ENCODE peak calls at places on chromosomes 4 and X, in six cellular contexts. H is keratinocyte; D is H9; X is aorta; R is CD8-positive, alpha-beta memory T cell; O is fibroblast of lung. Y is an unnamed sample.

GRCh38 chrX:123157586-123157985 is 26.5 kb upstream of the GRIA3 start:
- DNase-seq in X (no peak), R (no peak), H (no peak), O (no peak), D (no peak), Y (no peak)

GRCh38 chr4:53484911-53485459 is 106.3 kb downstream of the LNX1 start:
- DNase-seq in D (no peak), X (no peak), R (no peak), H (no peak), O (no peak), Y (no peak)

GRCh38 chr4:2071252-2071911 is 12.3 kb downstream of the NAT8L start:
- DNase-seq in X (peak; percentile 61), O (no peak), H (no peak), R (no peak), D (no peak), Y (no peak)

GRCh38 chrX:41025926-41026325 is 59.3 kb upstream of the USP9X start:
- DNase-seq in X (no peak), O (peak; percentile 7), R (no peak), D (peak; percentile 60), H (no peak), Y (no peak)

GRCh38 chr4:88137112-88137511 is 21.3 kb downstream of the ABCG2 start:
- DNase-seq in H (no peak), R (no peak), X (no peak), D (no peak), O (no peak), Y (no peak)

GRCh38 chr4:38924266-38924827 is 56.7 kb downstream of the FAM114A1 start:
- DNase-seq in H (no peak), X (no peak), D (no peak), O (no peak), R (no peak), Y (no peak)

GRCh38 chr4:8730681-8731080 is 138.1 kb downstream of the CPZ start:
- DNase-seq in H (no peak), D (no peak), R (no peak), O (no peak), X (peak; percentile 41), Y (no peak)

GRCh38 chr4:128387600-128388351 is 100.2 kb upstream of the PGRMC2 start:
- DNase-seq in H (peak; percentile 79), R (no peak), X (no peak), O (no peak), D (no peak), Y (no peak)

GRCh38 chr4:141792164-141792563 is 155.8 kb downstream of the IL15 start:
- DNase-seq in D (no peak), O (no peak), H (no peak), R (no peak), X (no peak), Y (no peak)

GRCh38 chr4:121344128-121344527 is 36.7 kb downstream of the QRFPR start:
- DNase-seq in R (no peak), O (no peak), H (no peak), D (no peak), X (no peak), Y (no peak)

GRCh38 chrX:109472939-109473713 is 8.8 kb downstream of the GUCY2F start:
- DNase-seq in X (no peak), O (peak; percentile 7), H (no peak), R (no peak), D (peak; percentile 83), Y (no peak)

GRCh38 chr4:98919996-98920395 is 8.9 kb downstream of the EIF4E start:
- DNase-seq in H (no peak), O (peak; percentile 45), X (no peak), R (no peak), D (no peak), Y (no peak)

GRCh38 chr4:184694412-184694956 is 39.4 kb downstream of the CENPU start:
- DNase-seq in X (no peak), D (no peak), O (no peak), H (no peak), R (no peak), Y (no peak)

GRCh38 chrX:12891915-12892506 is 14.4 kb upstream of the TLR8 start:
- DNase-seq in H (no peak), D (no peak), R (no peak), X (no peak), O (no peak), Y (no peak)

GRCh38 chr4:22688236-22688635 is 4.5 kb upstream of the GBA3 start:
- DNase-seq in O (no peak), H (no peak), D (no peak), R (no peak), X (no peak), Y (no peak)

GRCh38 chr4:13829457-13829856 is 201.9 kb upstream of the BOD1L1 start:
- DNase-seq in X (no peak), H (no peak), R (no peak), O (no peak), D (no peak), Y (no peak)

GRCh38 chr4:39472396-39472795 is 13.5 kb downstream of the LIAS start:
- DNase-seq in H (no peak), D (no peak), R (no peak), X (no peak), O (no peak), Y (no peak)

GRCh38 chr4:76554630-76555029 is 119.6 kb downstream of the SHROOM3 start:
- DNase-seq in O (no peak), R (no peak), X (no peak), H (no peak), D (no peak), Y (no peak)

GRCh38 chrX:10457092-10457491 is 163.3 kb downstream of the MID1 start:
- DNase-seq in O (peak; percentile 31), X (no peak), R (no peak), D (no peak), H (no peak), Y (no peak)

GRCh38 chrX:103688949-103689348 is 2.5 kb upstream of the MORF4L2 start:
- DNase-seq in R (peak; percentile 24), D (no peak), H (no peak), X (no peak), O (peak; percentile 60), Y (no peak)

DNA sequence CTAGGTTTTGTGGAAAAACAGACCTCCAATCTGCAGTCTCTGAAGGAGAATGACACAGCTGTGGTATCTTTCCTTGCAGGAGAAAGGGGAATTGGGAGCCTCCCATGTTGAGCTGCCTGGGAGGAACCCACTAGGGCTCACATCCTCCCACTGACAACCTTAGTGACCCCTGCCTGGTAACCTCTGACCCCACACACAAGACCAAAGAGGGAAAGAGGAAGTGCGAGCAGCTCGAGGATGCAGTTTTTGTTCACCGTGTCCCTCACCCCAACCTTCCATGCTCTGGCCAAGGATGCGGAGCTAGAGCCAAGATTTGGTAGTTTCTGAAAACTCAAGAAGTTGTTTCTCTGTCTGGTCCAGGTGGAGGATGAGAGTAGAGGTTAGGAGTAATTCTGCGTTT is 5.4 kb upstream of the ZXDA start:
- DNase-seq in R (no peak), H (no peak), D (no peak), O (no peak), X (no peak), Y (no peak)
- H3K9me3 ChIP-seq in R (no peaks in the 10 kb centered on the region), H (no peaks in the 10 kb centered on the region), D (peaks cover 38% of the 10 kb centered on the region), O (no peaks in the 10 kb centered on the region), X (no peaks in the 10 kb centered on the region), Y (no peaks in the 10 kb centered on the region)

GRCh38 chr4:725368-726234 is 20.0 kb downstream of the PCGF3 start:
- DNase-seq in D (no peak), O (no peak), X (no peak), R (no peak), H (no peak), Y (no peak)

GRCh38 chr4:726235-726787 is 20.7 kb downstream of the PCGF3 start:
- DNase-seq in H (no peak), O (peak; percentile 32), R (no peak), D (no peak), X (no peak), Y (no peak)

GRCh38 chr4:729336-730315 is 24.0 kb downstream of the PCGF3 start:
- DNase-seq in X (no peak), D (no peak), H (no peak), O (no peak), R (no peak), Y (no peak)

GRCh38 chr4:726816-727215 is 21.2 kb downstream of the PCGF3 start:
- DNase-seq in O (no peak), D (no peak), H (no peak), X (no peak), R (no peak), Y (no peak)

DNA sequence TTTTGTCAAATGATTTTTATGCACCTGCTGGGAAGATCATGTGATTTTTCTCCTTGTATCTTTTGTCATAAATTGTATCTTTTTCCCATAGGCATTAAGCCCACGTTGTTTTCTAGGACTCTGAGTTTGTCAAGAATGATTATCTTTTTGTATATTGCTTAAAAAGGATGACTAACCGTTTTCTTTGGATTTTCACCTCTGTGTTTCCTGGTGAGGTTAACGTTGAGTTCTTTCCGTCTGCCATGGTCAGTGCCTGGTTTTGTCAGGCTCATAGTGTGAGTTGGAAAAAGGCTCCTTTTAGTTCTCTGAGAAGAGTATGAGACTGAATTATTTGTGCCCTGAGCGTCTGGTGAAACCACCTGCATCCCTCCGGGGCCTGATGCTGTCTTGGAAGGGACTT is 21.9 kb downstream of the PCGF3 start:
- DNase-seq in R (no peak), O (no peak), H (no peak), X (no peak), D (no peak), Y (no peak)
- H3K9me3 ChIP-seq in R (no peaks in the 10 kb centered on the region), O (no peaks in the 10 kb centered on the region), H (no peaks in the 10 kb centered on the region), X (no peaks in the 10 kb centered on the region), D (no peaks in the 10 kb centered on the region), Y (no peaks in the 10 kb centered on the region)

GRCh38 chrX:64192040-64192439 is 13.5 kb downstream of the AMER1 start:
- DNase-seq in R (no peak), H (no peak), X (no peak), O (no peak), D (no peak), Y (no peak)
- H3K9me3 ChIP-seq in R (no peaks in the 10 kb centered on the region), H (no peaks in the 10 kb centered on the region), X (no peaks in the 10 kb centered on the region), O (no peaks in the 10 kb centered on the region), D (peaks cover 42% of the 10 kb centered on the region), Y (no peaks in the 10 kb centered on the region)

GRCh38 chrX:68132749-68133148 is 300.5 kb downstream of the OPHN1 start:
- DNase-seq in X (peak; percentile 49), D (no peak), R (no peak), H (no peak), O (no peak), Y (no peak)
- H3K9me3 ChIP-seq in X (no peaks in the 10 kb centered on the region), D (peaks cover 16% of the 10 kb centered on the region), R (no peaks in the 10 kb centered on the region), H (no peaks in the 10 kb centered on the region), O (no peaks in the 10 kb centered on the region), Y (no peaks in the 10 kb centered on the region)

GRCh38 chrX:7127058-7127457 is 20.5 kb upstream of the STS start:
- DNase-seq in H (no peak), X (no peak), O (peak; percentile 23), D (no peak), R (no peak), Y (no peak)
- H3K9me3 ChIP-seq in H (no peaks in the 10 kb centered on the region), X (no peaks in the 10 kb centered on the region), O (no peaks in the 10 kb centered on the region), D (no peaks in the 10 kb centered on the region), R (no peaks in the 10 kb centered on the region), Y (no peaks in the 10 kb centered on the region)

GRCh38 chr4:48068182-48068581 is 51.6 kb downstream of the NIPAL1 start:
- DNase-seq in X (no peak), O (no peak), R (no peak), H (no peak), D (no peak), Y (no peak)
- H3K9me3 ChIP-seq in X (no peaks in the 10 kb centered on the region), O (no peaks in the 10 kb centered on the region), R (no peaks in the 10 kb centered on the region), H (no peaks in the 10 kb centered on the region), D (no peaks in the 10 kb centered on the region), Y (peaks cover 2% of the 10 kb centered on the region)

GRCh38 chrX:63475200-63475599 is 124.1 kb upstream of the SPIN4 start:
- DNase-seq in O (peak; percentile 10), D (no peak), R (no peak), X (no peak), H (no peak), Y (no peak)
- H3K9me3 ChIP-seq in O (no peaks in the 10 kb centered on the region), D (peaks cover 38% of the 10 kb centered on the region), R (peaks cover 6% of the 10 kb centered on the region), X (peaks cover 2% of the 10 kb centered on the region), H (peaks cover 7% of the 10 kb centered on the region), Y (no peaks in the 10 kb centered on the region)

Y was measured in T-helper 17 cell.